ENCODE peak calls at places on chromosomes 4 and X, in seven cellular contexts. One of them, this sample, is unnamed. For H3K36me3 and H3K4me1, the result is how much of the 10 kb centered on the place peaks cover.

GRCh38 chr4:41712413-41712812 is 36.1 kb downstream of the PHOX2B start:
- DNase-seq in heart left ventricle: no peak
- DNase-seq in adipocyte: no peak
- DNase-seq in BE2C: no peak
- DNase-seq in psoas muscle: no peak
- DNase-seq in upper lobe of right lung: no peak
- DNase-seq in left ventricle myocardium inferior: no peak
- DNase-seq in this sample: no peak

GRCh38 chr4:90127223-90127705 is at the start of gene CCSER1:
- DNase-seq in BE2C: peak
- DNase-seq in psoas muscle: peak
- DNase-seq in adipocyte: peak
- DNase-seq in left ventricle myocardium inferior: peak
- DNase-seq in upper lobe of right lung: peak
- DNase-seq in heart left ventricle: peak
- DNase-seq in this sample: no peak

GRCh38 chrX:80812176-80812575 is 2.5 kb upstream of the BRWD3 start:
- DNase-seq in BE2C: peak
- DNase-seq in psoas muscle: no peak
- DNase-seq in adipocyte: peak
- DNase-seq in heart left ventricle: peak
- DNase-seq in upper lobe of right lung: no peak
- DNase-seq in left ventricle myocardium inferior: peak
- DNase-seq in this sample: peak

GRCh38 chrX:85004255-85004654 is 578 bp downstream of the APOOL start:
- DNase-seq in upper lobe of right lung: no peak
- DNase-seq in left ventricle myocardium inferior: no peak
- DNase-seq in psoas muscle: no peak
- DNase-seq in heart left ventricle: no peak
- DNase-seq in BE2C: no peak
- DNase-seq in adipocyte: peak
- DNase-seq in this sample: peak

GRCh38 chrX:71111141-71111843 is at the start of gene IL2RG:
- DNase-seq in upper lobe of right lung: no peak
- DNase-seq in BE2C: no peak
- DNase-seq in adipocyte: no peak
- DNase-seq in psoas muscle: no peak
- DNase-seq in left ventricle myocardium inferior: no peak
- DNase-seq in heart left ventricle: no peak
- DNase-seq in this sample: no peak

GRCh38 chrX:119605398-119605738 is 856 bp downstream of the NKRF start:
- DNase-seq in upper lobe of right lung: peak
- DNase-seq in heart left ventricle: peak
- DNase-seq in left ventricle myocardium inferior: no peak
- DNase-seq in psoas muscle: no peak
- DNase-seq in adipocyte: peak
- DNase-seq in BE2C: peak
- DNase-seq in this sample: peak

GRCh38 chr4:96390404-96390803 is 550.5 kb downstream of the PDHA2 start:
- DNase-seq in psoas muscle: no peak
- DNase-seq in adipocyte: no peak
- DNase-seq in heart left ventricle: no peak
- DNase-seq in BE2C: no peak
- DNase-seq in left ventricle myocardium inferior: no peak
- DNase-seq in upper lobe of right lung: no peak
- DNase-seq in this sample: no peak

GRCh38 chr4:41215969-41216293 is 1.6 kb upstream of the APBB2 start:
- DNase-seq in left ventricle myocardium inferior: no peak
- DNase-seq in adipocyte: no peak
- DNase-seq in BE2C: no peak
- DNase-seq in psoas muscle: no peak
- DNase-seq in heart left ventricle: no peak
- DNase-seq in upper lobe of right lung: no peak
- DNase-seq in this sample: peak

GRCh38 chrX:117713411-117713810 is 403.2 kb downstream of the KLHL13 start:
- DNase-seq in left ventricle myocardium inferior: no peak
- DNase-seq in BE2C: no peak
- DNase-seq in upper lobe of right lung: no peak
- DNase-seq in heart left ventricle: no peak
- DNase-seq in psoas muscle: no peak
- DNase-seq in adipocyte: no peak
- DNase-seq in this sample: no peak

GRCh38 chrX:153438522-153438921 is 7.3 kb downstream of the TREX2 start:
- DNase-seq in BE2C: no peak
- DNase-seq in adipocyte: peak
- DNase-seq in upper lobe of right lung: no peak
- DNase-seq in heart left ventricle: no peak
- DNase-seq in left ventricle myocardium inferior: no peak
- DNase-seq in psoas muscle: no peak
- DNase-seq in this sample: no peak

GRCh38 chr4:25863347-25863784 is 578 bp upstream of the SEL1L3 start:
- DNase-seq in adipocyte: no peak
- DNase-seq in upper lobe of right lung: peak
- DNase-seq in BE2C: no peak
- DNase-seq in heart left ventricle: no peak
- DNase-seq in psoas muscle: no peak
- DNase-seq in left ventricle myocardium inferior: no peak
- DNase-seq in this sample: no peak

GRCh38 chrX:103376118-103376978 is at the start of gene BEX3:
- DNase-seq in psoas muscle: peak
- DNase-seq in left ventricle myocardium inferior: peak
- DNase-seq in heart left ventricle: peak
- DNase-seq in adipocyte: peak
- DNase-seq in BE2C: peak
- DNase-seq in upper lobe of right lung: peak
- DNase-seq in this sample: peak

GRCh38 chr4:38860788-38861424 is 4.3 kb upstream of the TLR6 start:
- DNase-seq in heart left ventricle: no peak
- DNase-seq in BE2C: peak
- DNase-seq in left ventricle myocardium inferior: peak
- DNase-seq in adipocyte: peak
- DNase-seq in psoas muscle: no peak
- DNase-seq in upper lobe of right lung: no peak
- DNase-seq in this sample: no peak

GRCh38 chrX:134002921-134003615 is 17.7 kb upstream of the GPC3 start:
- DNase-seq in BE2C: no peak
- DNase-seq in left ventricle myocardium inferior: no peak
- DNase-seq in heart left ventricle: no peak
- DNase-seq in upper lobe of right lung: no peak
- DNase-seq in adipocyte: no peak
- DNase-seq in psoas muscle: no peak
- DNase-seq in this sample: no peak

GRCh38 chrX:5474282-5474681 is 754.4 kb downstream of the NLGN4X start:
- DNase-seq in BE2C: no peak
- DNase-seq in adipocyte: no peak
- DNase-seq in psoas muscle: no peak
- DNase-seq in upper lobe of right lung: no peak
- DNase-seq in left ventricle myocardium inferior: no peak
- DNase-seq in heart left ventricle: no peak
- DNase-seq in this sample: no peak

GRCh38 chrX:96394566-96394965 is 290.1 kb upstream of the DIAPH2 start:
- DNase-seq in heart left ventricle: no peak
- DNase-seq in upper lobe of right lung: no peak
- DNase-seq in BE2C: no peak
- DNase-seq in psoas muscle: no peak
- DNase-seq in adipocyte: peak
- DNase-seq in left ventricle myocardium inferior: no peak
- DNase-seq in this sample: no peak

GRCh38 chrX:106510713-106511411 is 100.9 kb upstream of the RADX start:
- DNase-seq in psoas muscle: no peak
- DNase-seq in adipocyte: no peak
- DNase-seq in heart left ventricle: no peak
- DNase-seq in left ventricle myocardium inferior: no peak
- DNase-seq in BE2C: no peak
- DNase-seq in upper lobe of right lung: no peak
- DNase-seq in this sample: no peak

GRCh38 chr4:105122334-105122733 is 24.3 kb upstream of the TET2 start:
- DNase-seq in BE2C: no peak
- DNase-seq in upper lobe of right lung: no peak
- DNase-seq in left ventricle myocardium inferior: no peak
- DNase-seq in psoas muscle: no peak
- DNase-seq in heart left ventricle: no peak
- DNase-seq in adipocyte: no peak
- DNase-seq in this sample: peak

GRCh38 chrX:119871245-119871598 is 311 bp downstream of the RNF113A start:
- DNase-seq in adipocyte: no peak
- DNase-seq in left ventricle myocardium inferior: no peak
- DNase-seq in heart left ventricle: no peak
- DNase-seq in psoas muscle: no peak
- DNase-seq in upper lobe of right lung: no peak
- DNase-seq in BE2C: no peak
- DNase-seq in this sample: no peak

GRCh38 chr4:73729534-73730165 is 10.7 kb upstream of the CXCL8 start:
- DNase-seq in adipocyte: peak
- DNase-seq in upper lobe of right lung: peak
- DNase-seq in heart left ventricle: peak
- DNase-seq in BE2C: peak
- DNase-seq in left ventricle myocardium inferior: peak
- DNase-seq in psoas muscle: peak
- DNase-seq in this sample: peak

GRCh38 chr4:112075129-112075753 is 70.0 kb upstream of the FAM241A start:
- DNase-seq in left ventricle myocardium inferior: no peak
- DNase-seq in BE2C: peak
- DNase-seq in upper lobe of right lung: no peak
- DNase-seq in heart left ventricle: no peak
- DNase-seq in adipocyte: peak
- DNase-seq in psoas muscle: no peak
- DNase-seq in this sample: peak

GRCh38 chrX:132041016-132041415 is 17.9 kb downstream of the STK26 start:
- DNase-seq in BE2C: no peak
- DNase-seq in heart left ventricle: no peak
- DNase-seq in adipocyte: peak
- DNase-seq in psoas muscle: no peak
- DNase-seq in upper lobe of right lung: no peak
- DNase-seq in left ventricle myocardium inferior: no peak
- DNase-seq in this sample: no peak

GRCh38 chrX:46580613-46581012 is 7.0 kb downstream of the CHST7 start:
- DNase-seq in heart left ventricle: no peak
- DNase-seq in adipocyte: no peak
- DNase-seq in upper lobe of right lung: no peak
- DNase-seq in BE2C: no peak
- DNase-seq in left ventricle myocardium inferior: no peak
- DNase-seq in psoas muscle: no peak
- DNase-seq in this sample: no peak

GRCh38 chr4:106038012-106038411 is 142.7 kb downstream of the NPNT start:
- DNase-seq in adipocyte: no peak
- DNase-seq in left ventricle myocardium inferior: no peak
- DNase-seq in BE2C: no peak
- DNase-seq in upper lobe of right lung: no peak
- DNase-seq in heart left ventricle: no peak
- DNase-seq in psoas muscle: no peak
- DNase-seq in this sample: no peak

GRCh38 chrX:37000140-37000539 is 8.0 kb upstream of the FAM47C start:
- DNase-seq in psoas muscle: no peak
- DNase-seq in adipocyte: no peak
- DNase-seq in heart left ventricle: no peak
- DNase-seq in upper lobe of right lung: no peak
- DNase-seq in left ventricle myocardium inferior: no peak
- DNase-seq in BE2C: no peak
- DNase-seq in this sample: no peak

GRCh38 chr4:75889537-75890199 is 12.6 kb downstream of the PPEF2 start:
- DNase-seq in adipocyte: no peak
- DNase-seq in left ventricle myocardium inferior: no peak
- DNase-seq in heart left ventricle: no peak
- DNase-seq in BE2C: no peak
- DNase-seq in upper lobe of right lung: no peak
- DNase-seq in psoas muscle: no peak
- DNase-seq in this sample: no peak

GRCh38 chrX:16845686-16846085 is 24.5 kb downstream of the RBBP7 start:
- DNase-seq in psoas muscle: no peak
- DNase-seq in adipocyte: no peak
- DNase-seq in heart left ventricle: no peak
- DNase-seq in upper lobe of right lung: no peak
- DNase-seq in left ventricle myocardium inferior: no peak
- DNase-seq in BE2C: no peak
- DNase-seq in this sample: no peak
- H3K36me3 ChIP-seq in psoas muscle: half or more
- H3K36me3 ChIP-seq in adipocyte: half or more
- H3K36me3 ChIP-seq in heart left ventricle: half or more
- H3K36me3 ChIP-seq in upper lobe of right lung: under half
- H3K36me3 ChIP-seq in left ventricle myocardium inferior: under half
- H3K36me3 ChIP-seq in BE2C: under half
- H3K36me3 ChIP-seq in this sample: half or more

DNA sequence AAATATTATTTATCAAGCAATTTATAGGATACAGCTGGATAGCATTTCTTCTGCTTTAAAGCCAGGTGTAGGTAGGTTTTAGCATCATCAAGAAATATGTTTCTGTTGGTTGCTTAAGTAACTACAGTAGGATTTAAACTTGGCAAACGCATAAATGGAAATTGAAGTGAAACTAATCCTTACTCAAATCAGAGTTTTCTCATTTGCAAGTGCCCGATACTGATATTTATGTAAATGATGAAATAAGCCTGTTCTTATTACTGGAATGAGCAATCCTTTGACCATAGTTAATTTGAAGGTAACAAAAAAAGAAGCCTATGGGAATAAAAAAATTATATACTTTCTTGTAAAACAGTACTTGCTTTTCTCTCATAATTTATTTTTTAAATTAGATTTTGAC is 23.2 kb upstream of the PIGA start:
- DNase-seq in adipocyte: no peak
- DNase-seq in BE2C: no peak
- DNase-seq in heart left ventricle: no peak
- DNase-seq in psoas muscle: no peak
- DNase-seq in upper lobe of right lung: no peak
- DNase-seq in left ventricle myocardium inferior: no peak
- DNase-seq in this sample: no peak
- H3K4me1 ChIP-seq in adipocyte: under half
- H3K4me1 ChIP-seq in BE2C: under half
- H3K4me1 ChIP-seq in heart left ventricle: under half
- H3K4me1 ChIP-seq in psoas muscle: under half
- H3K4me1 ChIP-seq in upper lobe of right lung: under half
- H3K4me1 ChIP-seq in left ventricle myocardium inferior: under half
- H3K4me1 ChIP-seq in this sample: under half

GRCh38 chr4:184422378-184422777 is 52.0 kb downstream of the IRF2 start:
- DNase-seq in adipocyte: no peak
- DNase-seq in heart left ventricle: no peak
- DNase-seq in left ventricle myocardium inferior: no peak
- DNase-seq in psoas muscle: no peak
- DNase-seq in BE2C: no peak
- DNase-seq in upper lobe of right lung: no peak
- DNase-seq in this sample: no peak
- H3K36me3 ChIP-seq in adipocyte: half or more
- H3K36me3 ChIP-seq in heart left ventricle: under half
- H3K36me3 ChIP-seq in left ventricle myocardium inferior: half or more
- H3K36me3 ChIP-seq in psoas muscle: half or more
- H3K36me3 ChIP-seq in BE2C: under half
- H3K36me3 ChIP-seq in upper lobe of right lung: half or more
- H3K36me3 ChIP-seq in this sample: under half

DNA sequence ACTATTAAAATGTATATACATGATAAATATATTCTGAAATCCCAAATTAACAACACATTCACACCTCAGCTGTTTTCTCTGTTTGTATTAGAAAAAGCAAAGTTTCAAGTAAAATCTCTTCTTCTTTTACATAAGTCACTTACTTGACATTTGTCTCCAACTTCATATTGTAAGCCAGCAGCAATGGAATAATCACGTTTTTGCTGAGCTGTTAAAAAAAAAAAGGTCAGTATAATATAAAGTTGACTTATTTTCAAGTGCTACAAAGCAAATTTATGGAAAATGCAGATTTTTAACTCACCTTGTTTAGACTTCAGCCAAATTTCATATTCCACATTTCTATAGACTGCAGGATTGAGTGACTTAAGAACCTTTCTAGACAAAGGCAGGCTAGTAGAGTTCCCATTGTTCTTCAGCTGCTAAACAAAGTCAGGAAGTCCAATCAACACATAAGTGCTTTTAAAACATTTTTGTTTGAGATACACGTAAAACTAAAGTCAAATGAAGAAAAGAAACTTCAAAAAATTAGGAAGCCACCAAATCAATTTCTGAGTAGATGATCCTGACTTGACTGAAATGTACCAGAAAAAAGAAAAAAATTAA is 25.0 kb downstream of the OTUD4 start:
- DNase-seq in psoas muscle: no peak
- DNase-seq in adipocyte: no peak
- DNase-seq in upper lobe of right lung: no peak
- DNase-seq in left ventricle myocardium inferior: no peak
- DNase-seq in BE2C: no peak
- DNase-seq in heart left ventricle: no peak
- DNase-seq in this sample: no peak
- H3K4me1 ChIP-seq in psoas muscle: under half
- H3K4me1 ChIP-seq in adipocyte: under half
- H3K4me1 ChIP-seq in upper lobe of right lung: under half
- H3K4me1 ChIP-seq in left ventricle myocardium inferior: under half
- H3K4me1 ChIP-seq in BE2C: under half
- H3K4me1 ChIP-seq in heart left ventricle: under half
- H3K4me1 ChIP-seq in this sample: under half